ENCODE peak calls at places on chromosomes 11 and 22, in nine cellular contexts. I, Z, F, D, R, W, Y, S and N are unnamed samples.

GRCh38 chr11:27718853-27719574 is 18.8 kb upstream of the BDNF start:
- DNase-seq in I (no peak), Z (no peak), F (peak; percentile 70), D (no peak), R (peak; percentile 55), W (no peak), Y (no peak), S (peak; percentile 17), N (peak; percentile 39)

GRCh38 chr22:41315586-41315985 is 14.3 kb downstream of the ZC3H7B start:
- DNase-seq in I (no peak), Z (no peak), F (no peak), D (no peak), R (no peak), W (no peak), Y (no peak), S (no peak), N (no peak)

GRCh38 chr11:65718964-65719492 is 1.6 kb downstream of the RNASEH2C start:
- DNase-seq in I (no peak), Z (no peak), F (no peak), D (no peak), R (no peak), W (no peak), Y (no peak), S (no peak), N (peak; percentile 26)

GRCh38 chr11:57008373-57008772 is 19.7 kb downstream of the OR5AK2 start:
- DNase-seq in I (no peak), Z (no peak), F (no peak), D (no peak), R (no peak), W (no peak), Y (no peak), S (no peak), N (no peak)

GRCh38 chr11:116499396-116500001 is 273.3 kb downstream of the BUD13 start:
- DNase-seq in I (peak; percentile 35), Z (peak; percentile 66), F (peak; percentile 95), D (peak; percentile 39), R (peak; percentile 27), W (no peak), Y (peak; percentile 26), S (peak; percentile 88), N (peak; percentile 1)

GRCh38 chr11:133929401-133930052 is 27.2 kb downstream of the IGSF9B start:
- DNase-seq in I (peak; percentile 23), Z (no peak), F (no peak), D (no peak), R (no peak), W (no peak), Y (no peak), S (no peak), N (no peak)

GRCh38 chr11:126205359-126205758 is 6.1 kb downstream of the RPUSD4 start:
- DNase-seq in I (no peak), Z (no peak), F (no peak), D (no peak), R (no peak), W (no peak), Y (no peak), S (no peak), N (no peak)

GRCh38 chr11:9775393-9775780 is 111.5 kb downstream of the SWAP70 start:
- DNase-seq in I (no peak), Z (no peak), F (no peak), D (no peak), R (no peak), W (no peak), Y (no peak), S (no peak), N (no peak)

GRCh38 chr22:45240137-45240809 is 421 bp downstream of the KIAA0930 start:
- DNase-seq in I (peak; percentile 15), Z (no peak), F (peak; percentile 41), D (no peak), R (no peak), W (no peak), Y (no peak), S (peak; percentile 41), N (no peak)

GRCh38 chr11:32586576-32587190 is 3.1 kb downstream of the EIF3M start:
- DNase-seq in I (no peak), Z (no peak), F (no peak), D (no peak), R (peak; percentile 55), W (no peak), Y (no peak), S (no peak), N (no peak)

GRCh38 chr11:116124916-116125714 is 620.9 kb upstream of the CADM1 start:
- DNase-seq in I (no peak), Z (no peak), F (no peak), D (no peak), R (no peak), W (no peak), Y (no peak), S (no peak), N (no peak)

GRCh38 chr11:68965901-68966868 is 14.6 kb downstream of the MRGPRD start:
- DNase-seq in I (no peak), Z (no peak), F (no peak), D (no peak), R (no peak), W (no peak), Y (peak; percentile 56), S (no peak), N (no peak)

GRCh38 chr11:125314264-125315087 is 149.9 kb downstream of the PKNOX2 start:
- DNase-seq in I (no peak), Z (no peak), F (no peak), D (no peak), R (no peak), W (no peak), Y (no peak), S (no peak), N (no peak)

GRCh38 chr22:35661377-35661937 is 13.2 kb downstream of the APOL6 start:
- DNase-seq in I (no peak), Z (no peak), F (no peak), D (no peak), R (no peak), W (no peak), Y (no peak), S (no peak), N (peak; percentile 74)